ENCODE peak calls at places on chromosomes 16 and 17, in seven cellular contexts. One of them, this sample, is unnamed.
A peak's percentile ranks its signal among the peaks of the same experiment; 100 is the strongest.

GRCh38 chr17:49861150-49861884 is 13.4 kb upstream of the TAC4 start:
- DNase-seq in HCT116: no peak
- DNase-seq in breast epithelium: no peak
- DNase-seq in AG10803: peak; percentile 31
- DNase-seq in transverse colon: peak; percentile 25
- DNase-seq in tibial artery: no peak
- DNase-seq in GM23338: peak; percentile 68
- DNase-seq in this sample: peak; percentile 13

GRCh38 chr17:31627960-31628359 is 231.1 kb downstream of the COPRS start:
- DNase-seq in AG10803: peak; percentile 71
- DNase-seq in tibial artery: no peak
- DNase-seq in HCT116: no peak
- DNase-seq in breast epithelium: no peak
- DNase-seq in GM23338: no peak
- DNase-seq in transverse colon: no peak
- DNase-seq in this sample: peak; percentile 42

GRCh38 chr17:40452921-40453378 is 9.7 kb downstream of the IGFBP4 start:
- DNase-seq in HCT116: no peak
- DNase-seq in breast epithelium: no peak
- DNase-seq in GM23338: no peak
- DNase-seq in AG10803: no peak
- DNase-seq in tibial artery: no peak
- DNase-seq in transverse colon: no peak
- DNase-seq in this sample: no peak

GRCh38 chr17:75459590-75460267 is 3.3 kb downstream of the TMEM94 start:
- DNase-seq in HCT116: no peak
- DNase-seq in GM23338: no peak
- DNase-seq in tibial artery: no peak
- DNase-seq in transverse colon: peak; percentile 63
- DNase-seq in AG10803: no peak
- DNase-seq in breast epithelium: peak; percentile 59
- DNase-seq in this sample: no peak

GRCh38 chr16:48613061-48613957 is 3.3 kb upstream of the N4BP1 start:
- DNase-seq in breast epithelium: no peak
- DNase-seq in GM23338: peak; percentile 45
- DNase-seq in transverse colon: peak; percentile 43
- DNase-seq in AG10803: peak; percentile 90
- DNase-seq in HCT116: no peak
- DNase-seq in tibial artery: no peak
- DNase-seq in this sample: no peak

GRCh38 chr17:73901661-73902415 is 257.6 kb upstream of the SDK2 start:
- DNase-seq in GM23338: peak; percentile 73
- DNase-seq in breast epithelium: no peak
- DNase-seq in HCT116: no peak
- DNase-seq in AG10803: no peak
- DNase-seq in tibial artery: no peak
- DNase-seq in transverse colon: peak; percentile 72
- DNase-seq in this sample: no peak

GRCh38 chr17:73261952-73262675 is 434 bp upstream of the CPSF4L start:
- DNase-seq in transverse colon: peak; percentile 83
- DNase-seq in GM23338: peak; percentile 53
- DNase-seq in AG10803: no peak
- DNase-seq in HCT116: no peak
- DNase-seq in tibial artery: no peak
- DNase-seq in breast epithelium: peak; percentile 77
- DNase-seq in this sample: peak; percentile 19

GRCh38 chr16:31333686-31334649 is 21.0 kb upstream of the ITGAX start:
- DNase-seq in transverse colon: no peak
- DNase-seq in tibial artery: no peak
- DNase-seq in AG10803: peak; percentile 6
- DNase-seq in breast epithelium: no peak
- DNase-seq in GM23338: peak; percentile 71
- DNase-seq in HCT116: peak; percentile 52
- DNase-seq in this sample: no peak

GRCh38 chr16:87540072-87540976 is 47.5 kb upstream of the ZCCHC14 start:
- DNase-seq in GM23338: no peak
- DNase-seq in transverse colon: no peak
- DNase-seq in HCT116: no peak
- DNase-seq in breast epithelium: no peak
- DNase-seq in tibial artery: no peak
- DNase-seq in AG10803: no peak
- DNase-seq in this sample: no peak

GRCh38 chr16:22353188-22353919 is 21.1 kb downstream of the CDR2 start:
- DNase-seq in HCT116: peak; percentile 19
- DNase-seq in AG10803: peak; percentile 89
- DNase-seq in tibial artery: no peak
- DNase-seq in breast epithelium: no peak
- DNase-seq in GM23338: peak; percentile 52
- DNase-seq in transverse colon: peak; percentile 32
- DNase-seq in this sample: peak; percentile 67

GRCh38 chr16:89217388-89218191 is at the start of gene ZNF778:
- DNase-seq in HCT116: peak; percentile 73
- DNase-seq in transverse colon: peak; percentile 86
- DNase-seq in breast epithelium: peak; percentile 79
- DNase-seq in AG10803: peak; percentile 80
- DNase-seq in tibial artery: peak; percentile 91
- DNase-seq in GM23338: peak; percentile 91
- DNase-seq in this sample: peak; percentile 42

GRCh38 chr17:33640629-33641028 is 347.5 kb upstream of the ASIC2 start:
- DNase-seq in GM23338: peak; percentile 66
- DNase-seq in AG10803: no peak
- DNase-seq in tibial artery: no peak
- DNase-seq in HCT116: no peak
- DNase-seq in transverse colon: no peak
- DNase-seq in breast epithelium: no peak
- DNase-seq in this sample: no peak

GRCh38 chr17:7442142-7442541 is 2.7 kb upstream of the CHRNB1 start:
- DNase-seq in tibial artery: no peak
- DNase-seq in HCT116: no peak
- DNase-seq in transverse colon: no peak
- DNase-seq in GM23338: no peak
- DNase-seq in breast epithelium: no peak
- DNase-seq in AG10803: no peak
- DNase-seq in this sample: no peak

GRCh38 chr17:7439462-7440112 is at the start of gene FGF11:
- DNase-seq in AG10803: no peak
- DNase-seq in breast epithelium: no peak
- DNase-seq in tibial artery: no peak
- DNase-seq in HCT116: no peak
- DNase-seq in transverse colon: no peak
- DNase-seq in GM23338: peak; percentile 35
- DNase-seq in this sample: no peak

GRCh38 chr17:7440823-7441174 is 1.5 kb downstream of the FGF11 start:
- DNase-seq in tibial artery: no peak
- DNase-seq in AG10803: no peak
- DNase-seq in HCT116: no peak
- DNase-seq in GM23338: peak; percentile 71
- DNase-seq in transverse colon: peak; percentile 28
- DNase-seq in breast epithelium: no peak
- DNase-seq in this sample: no peak

GRCh38 chr17:7440113-7440822 is 956 bp downstream of the FGF11 start:
- DNase-seq in breast epithelium: peak; percentile 72
- DNase-seq in HCT116: no peak
- DNase-seq in tibial artery: no peak
- DNase-seq in transverse colon: peak; percentile 67
- DNase-seq in GM23338: peak; percentile 79
- DNase-seq in AG10803: no peak
- DNase-seq in this sample: no peak

DNA sequence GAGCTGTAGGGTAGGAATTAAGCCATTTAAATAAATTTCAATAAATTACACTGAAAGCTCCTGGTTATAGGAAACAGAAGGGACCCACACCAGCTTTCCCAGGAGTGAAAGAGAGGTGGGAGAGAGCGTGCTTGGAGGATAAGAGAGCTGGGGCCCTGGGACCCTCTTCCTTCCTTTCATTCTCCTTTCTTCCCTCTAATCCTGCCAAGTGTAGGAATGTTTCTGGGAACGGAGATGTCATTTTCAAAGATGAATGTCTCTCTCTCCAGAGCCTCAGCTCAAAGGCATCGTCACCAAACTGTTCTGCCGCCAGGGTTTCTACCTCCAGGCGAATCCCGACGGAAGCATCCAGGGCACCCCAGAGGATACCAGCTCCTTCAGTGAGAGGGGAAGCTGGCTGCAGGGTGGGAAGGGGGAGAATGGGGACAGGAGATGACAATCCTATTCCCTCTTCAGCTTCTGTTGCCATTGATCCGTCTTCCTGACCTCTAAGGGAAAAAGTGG is 1.9 kb downstream of the FGF11 start:
- DNase-seq in transverse colon: no peak
- DNase-seq in tibial artery: no peak
- DNase-seq in AG10803: no peak
- DNase-seq in HCT116: no peak
- DNase-seq in breast epithelium: no peak
- DNase-seq in GM23338: peak; percentile 44
- DNase-seq in this sample: no peak
- H3K4me3 ChIP-seq in transverse colon: no peak overlapping the region
- H3K4me3 ChIP-seq in tibial artery: no peak overlapping the region
- H3K4me3 ChIP-seq in AG10803: no peak overlapping the region
- H3K4me3 ChIP-seq in HCT116: no peak overlapping the region
- H3K4me3 ChIP-seq in breast epithelium: no peak overlapping the region
- H3K4me3 ChIP-seq in GM23338: peak overlapping the region; percentile 98
- H3K4me3 ChIP-seq in this sample: no peak overlapping the region

DNA sequence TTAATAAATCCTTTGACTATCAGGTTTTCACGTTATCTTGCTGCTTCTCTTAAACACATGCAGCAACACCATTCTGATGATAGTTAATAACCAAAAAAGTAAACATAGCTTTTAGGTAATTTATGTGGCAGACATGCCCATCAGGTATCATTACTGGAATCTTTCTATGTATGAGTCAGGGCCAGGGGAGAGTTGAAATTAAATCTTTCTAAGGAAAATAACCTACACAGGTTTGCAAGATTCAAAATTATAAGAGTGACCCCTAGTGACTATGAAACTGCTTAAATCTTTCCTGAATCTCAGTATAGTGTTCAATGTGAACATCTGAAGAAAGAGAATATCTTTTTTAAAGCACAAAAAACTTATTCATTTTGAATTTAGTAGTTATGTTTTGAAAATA is 666.6 kb downstream of the CDH11 start:
- DNase-seq in HCT116: no peak
- DNase-seq in transverse colon: no peak
- DNase-seq in breast epithelium: no peak
- DNase-seq in AG10803: peak; percentile 42
- DNase-seq in GM23338: no peak
- DNase-seq in tibial artery: no peak
- DNase-seq in this sample: no peak
- TF ChIP-seq CTCF in HCT116: no peak
- TF ChIP-seq CTCF in transverse colon: no peak
- TF ChIP-seq CTCF in breast epithelium: no peak
- TF ChIP-seq CTCF in AG10803: peak; percentile 47
- TF ChIP-seq CTCF in GM23338: no peak
- TF ChIP-seq CTCF in tibial artery: peak; percentile 9
- TF ChIP-seq CTCF in this sample: peak; percentile 7

GRCh38 chr16:27199747-27200146 is 3.6 kb upstream of the KDM8 start:
- DNase-seq in HCT116: no peak
- DNase-seq in breast epithelium: no peak
- DNase-seq in AG10803: peak; percentile 78
- DNase-seq in GM23338: no peak
- DNase-seq in tibial artery: no peak
- DNase-seq in transverse colon: no peak
- DNase-seq in this sample: no peak
- H3K4me3 ChIP-seq in HCT116: no peak overlapping the region
- H3K4me3 ChIP-seq in breast epithelium: no peak overlapping the region
- H3K4me3 ChIP-seq in AG10803: no peak overlapping the region
- H3K4me3 ChIP-seq in GM23338: no peak overlapping the region
- H3K4me3 ChIP-seq in tibial artery: no peak overlapping the region
- H3K4me3 ChIP-seq in transverse colon: no peak overlapping the region
- H3K4me3 ChIP-seq in this sample: no peak overlapping the region

DNA sequence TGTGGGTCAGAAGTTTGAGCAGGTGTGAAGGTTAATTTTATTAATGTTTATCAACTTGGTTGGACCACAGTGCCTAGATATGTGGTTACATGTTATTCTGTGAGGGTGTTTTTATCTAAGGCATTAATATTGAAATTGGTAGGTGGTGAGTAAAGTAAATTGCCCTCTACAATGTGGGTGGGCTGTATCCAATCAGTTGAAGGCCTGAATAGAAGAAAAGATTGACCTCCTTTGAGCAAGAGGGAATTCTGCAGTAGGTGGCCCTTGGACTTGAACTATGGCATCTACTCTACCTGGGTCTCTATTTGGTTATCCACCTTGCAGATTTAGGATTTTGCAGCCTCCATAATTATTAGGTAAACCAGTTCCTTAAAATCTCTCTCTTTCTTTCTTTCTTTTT is 356.8 kb upstream of the EEF2KMT start:
- DNase-seq in AG10803: no peak
- DNase-seq in GM23338: no peak
- DNase-seq in breast epithelium: no peak
- DNase-seq in transverse colon: no peak
- DNase-seq in HCT116: no peak
- DNase-seq in tibial artery: no peak
- DNase-seq in this sample: no peak
- TF ChIP-seq CTCF in AG10803: no peak
- TF ChIP-seq CTCF in GM23338: no peak
- TF ChIP-seq CTCF in breast epithelium: no peak
- TF ChIP-seq CTCF in transverse colon: no peak
- TF ChIP-seq CTCF in HCT116: no peak
- TF ChIP-seq CTCF in tibial artery: no peak
- TF ChIP-seq CTCF in this sample: no peak

DNA sequence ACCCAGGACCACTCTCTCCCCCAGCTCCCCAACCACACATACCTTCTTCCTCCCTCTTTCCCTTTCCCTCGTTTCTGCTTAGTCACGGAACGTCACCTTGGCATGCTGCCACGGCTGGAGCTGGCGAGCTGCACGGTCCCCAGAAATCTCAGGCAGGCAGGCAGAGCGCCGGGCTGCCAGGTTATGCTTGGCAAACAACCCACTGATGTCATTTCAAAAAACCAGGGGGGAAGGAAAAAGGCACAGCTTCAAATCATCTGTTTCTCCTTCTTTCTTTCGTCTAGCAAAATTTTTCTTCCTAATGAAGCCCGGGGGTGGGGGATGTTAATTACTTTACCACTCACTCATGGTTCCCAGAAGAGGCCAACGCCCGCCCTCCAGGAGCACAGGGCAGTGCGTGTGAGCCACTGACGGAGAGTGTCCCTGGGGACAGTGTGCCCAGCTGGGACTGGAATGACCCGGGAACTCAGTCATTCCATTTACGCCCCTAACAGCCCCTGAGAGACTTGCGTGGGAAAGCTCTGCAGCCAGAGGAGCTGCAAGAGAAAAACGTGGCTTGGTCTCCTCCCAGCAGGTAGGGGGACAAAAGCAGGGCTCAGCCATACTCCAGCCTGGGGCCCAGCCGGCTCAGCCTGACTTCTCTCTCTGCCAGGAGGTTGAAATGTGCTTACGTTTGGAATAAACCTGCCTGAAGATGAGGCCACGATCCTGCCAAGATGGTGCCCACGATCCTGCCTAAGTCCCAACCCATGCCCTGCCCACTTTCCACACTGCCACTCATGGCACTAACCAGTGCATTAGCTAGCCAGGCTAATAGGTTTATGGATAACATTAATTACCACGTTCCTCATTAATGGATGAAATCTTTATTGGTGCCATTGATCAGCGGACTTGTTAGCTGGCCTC is 198.9 kb downstream of the ZFHX3 start:
- DNase-seq in transverse colon: peak; percentile 85
- DNase-seq in breast epithelium: peak; percentile 95
- DNase-seq in GM23338: no peak
- DNase-seq in AG10803: peak; percentile 93
- DNase-seq in HCT116: peak; percentile 56
- DNase-seq in tibial artery: peak; percentile 98
- DNase-seq in this sample: peak; percentile 72
- H3K4me3 ChIP-seq in transverse colon: no peak overlapping the region
- H3K4me3 ChIP-seq in breast epithelium: peak overlapping the region; percentile 15
- H3K4me3 ChIP-seq in GM23338: no peak overlapping the region
- H3K4me3 ChIP-seq in AG10803: no peak overlapping the region
- H3K4me3 ChIP-seq in HCT116: peak overlapping the region; percentile 40
- H3K4me3 ChIP-seq in tibial artery: peak overlapping the region; percentile 46
- H3K4me3 ChIP-seq in this sample: no peak overlapping the region